ENCODE peak calls at places on chromosomes 6 and 20, in seven cellular contexts. H is dorsolateral prefrontal cortex, B is breast epithelium, U is fibroblast of lung, E is sigmoid colon, N is spleen, O is colonic mucosa. A is an unnamed sample.
A peak's percentile ranks its signal among the peaks of the same experiment; 100 is the strongest.

GRCh38 chr20:22303523-22303922 is 280.8 kb downstream of the FOXA2 start:
- DNase-seq in H (no peak), E (no peak), N (no peak), U (no peak), B (no peak), O (no peak), A (no peak)

GRCh38 chr6:31900917-31901414 is 920 bp downstream of the ZBTB12 start:
- DNase-seq in O (peak; percentile 47), H (peak; percentile 24), E (no peak), U (no peak), B (no peak), N (peak; percentile 83), A (no peak)

GRCh38 chr20:57392512-57393271 is 1.5 kb downstream of the RBM38 start:
- DNase-seq in O (peak; percentile 63), B (peak; percentile 65), N (peak; percentile 96), U (no peak), E (peak; percentile 87), H (no peak), A (peak; percentile 87)

GRCh38 chr20:56778765-56779195 is 149.7 kb downstream of the TFAP2C start:
- DNase-seq in N (peak; percentile 37), E (no peak), U (peak; percentile 52), B (no peak), O (no peak), H (no peak), A (no peak)

GRCh38 chr6:167005350-167006159 is 6.4 kb downstream of the CEP43 start:
- DNase-seq in N (no peak), H (peak; percentile 44), O (peak; percentile 23), E (peak; percentile 71), U (no peak), B (no peak), A (no peak)

GRCh38 chr20:48284837-48285236 is 499.6 kb upstream of the SULF2 start:
- DNase-seq in E (no peak), O (no peak), B (no peak), N (no peak), U (no peak), H (no peak), A (no peak)

GRCh38 chr6:137849076-137849708 is 17.9 kb upstream of the TNFAIP3 start:
- DNase-seq in E (no peak), U (peak; percentile 53), N (no peak), H (no peak), B (no peak), O (no peak), A (no peak)

GRCh38 chr20:10758446-10758845 is 84.6 kb upstream of the JAG1 start:
- DNase-seq in N (no peak), E (no peak), O (no peak), U (no peak), H (no peak), B (no peak), A (no peak)

GRCh38 chr20:12824353-12824752 is 184.4 kb upstream of the SPTLC3 start:
- DNase-seq in N (no peak), U (no peak), B (no peak), E (no peak), O (no peak), H (peak; percentile 32), A (no peak)

GRCh38 chr6:149366237-149366921 is 33.7 kb upstream of the SUMO4 start:
- DNase-seq in H (no peak), O (no peak), N (no peak), B (no peak), U (no peak), E (no peak), A (no peak)

GRCh38 chr20:38723982-38724602 is at the start of gene SLC32A1:
- DNase-seq in B (no peak), E (no peak), U (no peak), H (no peak), O (no peak), N (no peak), A (no peak)

GRCh38 chr20:25399038-25399430 is 8.4 kb upstream of the ABHD12 start:
- DNase-seq in N (no peak), U (peak; percentile 89), H (peak; percentile 40), O (peak; percentile 56), E (no peak), B (peak; percentile 41), A (no peak)

GRCh38 chr6:4281341-4282293 is 146.2 kb upstream of the ECI2 start:
- DNase-seq in N (peak; percentile 85), O (peak; percentile 44), E (peak; percentile 72), B (peak; percentile 61), U (peak; percentile 28), H (peak; percentile 58), A (no peak)

GRCh38 chr6:84033523-84034451 is at the start of gene MRAP2:
- DNase-seq in N (no peak), E (no peak), U (no peak), O (peak; percentile 45), B (no peak), H (peak; percentile 60), A (no peak)

GRCh38 chr6:161922631-161923119 is 648.8 kb upstream of the AGPAT4 start:
- DNase-seq in U (peak; percentile 87), B (peak; percentile 21), N (no peak), O (peak; percentile 68), E (no peak), H (no peak), A (no peak)

GRCh38 chr6:113967777-113968176 is 3.2 kb downstream of the HDAC2 start:
- DNase-seq in H (no peak), O (no peak), N (no peak), U (no peak), E (no peak), B (no peak), A (no peak)

GRCh38 chr6:113969888-113970807 is 800 bp downstream of the HDAC2 start:
- DNase-seq in B (no peak), U (peak; percentile 31), H (peak; percentile 48), N (peak; percentile 93), O (peak; percentile 71), E (peak; percentile 77), A (peak; percentile 45)

GRCh38 chr6:113968472-113968871 is 2.5 kb downstream of the HDAC2 start:
- DNase-seq in N (no peak), E (no peak), B (no peak), U (no peak), O (no peak), H (no peak), A (no peak)

GRCh38 chr6:113970808-113971676 is at the start of gene HDAC2:
- DNase-seq in N (peak; percentile 97), H (peak; percentile 87), B (peak; percentile 40), U (peak; percentile 83), E (peak; percentile 90), O (peak; percentile 87), A (peak; percentile 85)

DNA sequence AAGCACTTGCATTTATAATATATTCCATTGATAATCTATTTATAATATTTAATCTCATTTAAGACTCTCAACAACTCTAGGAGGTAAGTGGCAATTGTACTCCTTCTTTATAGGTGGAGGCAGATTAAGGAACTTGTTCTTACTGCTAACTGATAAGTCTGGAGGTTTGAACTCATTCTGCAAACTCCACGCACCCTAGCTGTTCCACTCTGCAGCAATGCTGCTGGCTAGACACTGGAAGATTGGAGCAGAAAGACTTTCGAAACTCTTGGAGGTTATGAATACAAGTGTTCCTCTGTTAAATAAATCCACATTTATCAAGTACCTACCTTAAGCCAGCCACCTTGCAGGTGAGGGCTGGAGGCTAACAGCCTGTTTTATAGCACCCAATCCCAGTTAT is 838 bp upstream of the HDAC2 start:
- DNase-seq in O (no peak), H (no peak), E (no peak), U (peak; percentile 26), N (no peak), B (no peak), A (no peak)
- H3K4me3 ChIP-seq in O (peak overlapping the region; percentile 91), H (peak overlapping the region; percentile 63), E (peak overlapping the region; percentile 83), U (peak overlapping the region; percentile 77), N (peak overlapping the region; percentile 95), B (peak overlapping the region; percentile 82), A (no peak overlapping the region)

DNA sequence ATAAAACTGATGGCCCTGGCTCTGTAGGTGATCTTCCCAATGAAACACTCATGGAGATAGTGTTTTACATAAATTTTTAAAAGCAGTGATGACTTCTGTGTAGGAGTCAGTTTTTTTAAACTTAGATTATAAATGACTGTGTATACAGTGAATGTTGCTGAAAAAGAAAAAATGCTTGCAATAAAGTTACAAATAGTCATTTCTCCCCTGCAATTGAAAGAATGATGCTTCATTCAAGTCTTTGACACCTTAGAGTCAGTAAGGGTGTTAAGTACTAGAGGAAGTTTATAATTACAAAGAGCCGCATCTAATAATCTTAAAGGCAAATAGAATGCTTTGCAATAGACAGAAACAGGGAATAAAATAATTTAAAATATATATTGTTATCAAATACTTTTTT is 27.6 kb downstream of the ZNF292 start:
- DNase-seq in E (no peak), N (no peak), H (no peak), O (no peak), U (no peak), B (no peak), A (no peak)
- H3K27ac ChIP-seq in E (no peak overlapping the region), N (no peak overlapping the region), H (no peak overlapping the region), O (no peak overlapping the region), U (no peak overlapping the region), B (no peak overlapping the region), A (no peak overlapping the region)

DNA sequence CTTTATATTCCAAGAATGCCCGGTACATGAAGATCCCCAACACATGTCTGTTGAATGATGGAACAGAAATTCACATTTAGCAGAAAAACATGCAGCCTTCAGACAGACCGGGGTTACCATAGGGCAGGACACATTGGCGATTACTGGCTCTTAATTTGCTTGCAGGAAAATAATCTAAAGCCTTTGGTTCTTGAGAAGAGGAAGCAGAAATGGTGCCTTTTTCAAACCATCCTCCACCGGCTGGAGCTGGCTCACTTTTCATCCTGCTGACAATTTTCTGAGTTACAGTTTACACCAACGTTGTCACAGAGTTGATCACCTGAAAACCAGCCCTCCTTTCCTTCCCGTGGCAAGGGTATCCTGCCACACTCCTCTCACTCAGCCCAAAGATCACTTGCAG is 32.6 kb downstream of the SF3B5 start:
- DNase-seq in O (no peak), N (no peak), E (no peak), H (no peak), U (no peak), B (no peak), A (no peak)
- H3K4me3 ChIP-seq in O (peak overlapping the region; percentile 64), N (no peak overlapping the region), E (no peak overlapping the region), H (no peak overlapping the region), U (no peak overlapping the region), B (peak overlapping the region; percentile 80), A (peak overlapping the region; percentile 97)

GRCh38 chr6:81897793-81898192 is 145.3 kb upstream of the TENT5A start:
- DNase-seq in B (no peak), N (no peak), O (peak; percentile 66), U (peak; percentile 62), E (no peak), H (no peak), A (no peak)

GRCh38 chr6:81906041-81906440 is 153.6 kb upstream of the TENT5A start:
- DNase-seq in E (no peak), N (no peak), H (no peak), B (no peak), O (no peak), U (no peak), A (no peak)

GRCh38 chr6:81896561-81896960 is 144.1 kb upstream of the TENT5A start:
- DNase-seq in H (no peak), B (no peak), O (no peak), N (no peak), E (no peak), U (no peak), A (no peak)

GRCh38 chr6:81900616-81901015 is 148.1 kb upstream of the TENT5A start:
- DNase-seq in B (no peak), N (no peak), O (no peak), H (no peak), U (no peak), E (no peak), A (no peak)

DNA sequence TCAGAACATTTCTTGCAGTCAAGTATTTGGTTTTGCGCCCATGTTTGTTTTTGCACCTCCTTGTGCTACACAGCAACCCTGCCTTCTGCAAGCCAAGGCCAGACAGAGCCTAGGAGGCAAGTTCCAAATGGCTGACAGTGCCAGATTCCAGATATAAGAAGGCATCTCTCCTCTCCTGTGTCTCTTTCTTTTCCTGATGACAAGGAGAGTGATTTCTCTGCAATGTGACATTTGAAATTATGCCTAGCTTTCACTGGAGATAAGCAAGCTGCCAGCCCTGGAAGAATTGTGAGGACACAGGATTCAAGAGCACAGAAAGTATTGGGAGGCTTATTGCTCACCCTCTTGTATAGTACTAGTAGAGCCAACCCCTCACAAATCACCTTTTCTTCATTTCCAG is 149.1 kb upstream of the TENT5A start:
- DNase-seq in O (no peak), U (no peak), H (no peak), B (no peak), E (no peak), N (no peak), A (no peak)
- H3K27ac ChIP-seq in O (no peak overlapping the region), U (no peak overlapping the region), H (no peak overlapping the region), B (no peak overlapping the region), E (no peak overlapping the region), N (no peak overlapping the region), A (no peak overlapping the region)

A was measured in CD8-positive, alpha-beta T cell.